ENCODE peak calls at places on chromosome 4, in five cellular contexts. I is sigmoid colon, L is spleen, E is breast epithelium, N is ascending aorta. F is an unnamed sample. For H3K9me3, the result is how much of the 10 kb centered on the place peaks cover.

GRCh38 chr4:99100876-99101275 is 12.3 kb upstream of the ADH5 start:
- DNase-seq in N (no peak), L (no peak), E (no peak), I (no peak), F (no peak)

GRCh38 chr4:84498203-84499026 is 677 bp downstream of the NKX6-1 start:
- DNase-seq in I (no peak), E (no peak), N (no peak), L (no peak), F (peak)

GRCh38 chr4:31613946-31614623 is 893.9 kb downstream of the PCDH7 start:
- DNase-seq in I (no peak), E (no peak), L (no peak), N (no peak), F (peak)

GRCh38 chr4:80192937-80193336 is 4.4 kb upstream of the PRDM8 start:
- DNase-seq in I (no peak), L (no peak), E (no peak), N (no peak), F (no peak)

GRCh38 chr4:40395908-40396806 is 61.0 kb downstream of the CHRNA9 start:
- DNase-seq in I (peak), L (no peak), E (peak), N (no peak), F (peak)

GRCh38 chr4:26372525-26373172 is 51.8 kb downstream of the RBPJ start:
- DNase-seq in N (no peak), L (no peak), E (no peak), I (no peak), F (peak)

GRCh38 chr4:76307670-76308014 is 1.1 kb downstream of the STBD1 start:
- DNase-seq in I (no peak), N (no peak), L (no peak), E (no peak), F (peak)

GRCh38 chr4:7157666-7158065 is 34.7 kb upstream of the SORCS2 start:
- DNase-seq in E (no peak), L (peak), N (no peak), I (peak), F (no peak)

GRCh38 chr4:4392501-4393183 is 5.7 kb downstream of the NSG1 start:
- DNase-seq in E (peak), N (no peak), I (no peak), L (no peak), F (no peak)

GRCh38 chr4:128572778-128573241 is 236.7 kb upstream of the JADE1 start:
- DNase-seq in N (no peak), E (no peak), L (no peak), I (no peak), F (peak)

GRCh38 chr4:26076000-26076587 is 162.1 kb downstream of the SMIM20 start:
- DNase-seq in E (no peak), N (no peak), I (no peak), L (no peak), F (no peak)

GRCh38 chr4:76690091-76690905 is 207.6 kb downstream of the SOWAHB start:
- DNase-seq in N (no peak), E (no peak), I (no peak), L (no peak), F (peak)

GRCh38 chr4:180380733-180381132 is 1862.5 kb upstream of the TENM3 start:
- DNase-seq in I (no peak), L (no peak), E (no peak), N (no peak), F (no peak)

GRCh38 chr4:146654648-146654975 is 15.9 kb downstream of the POU4F2 start:
- DNase-seq in L (no peak), N (no peak), I (no peak), E (no peak), F (no peak)
- H3K4me3 ChIP-seq in L (peak), N (peak), I (peak), E (peak), F (peak)

GRCh38 chr4:187826725-187827124 is 168.8 kb upstream of the ZFP42 start:
- DNase-seq in L (no peak), E (no peak), I (no peak), N (no peak), F (no peak)
- H3K9me3 ChIP-seq in L (under half), E (under half), I (under half), N (under half), F (under half)

DNA sequence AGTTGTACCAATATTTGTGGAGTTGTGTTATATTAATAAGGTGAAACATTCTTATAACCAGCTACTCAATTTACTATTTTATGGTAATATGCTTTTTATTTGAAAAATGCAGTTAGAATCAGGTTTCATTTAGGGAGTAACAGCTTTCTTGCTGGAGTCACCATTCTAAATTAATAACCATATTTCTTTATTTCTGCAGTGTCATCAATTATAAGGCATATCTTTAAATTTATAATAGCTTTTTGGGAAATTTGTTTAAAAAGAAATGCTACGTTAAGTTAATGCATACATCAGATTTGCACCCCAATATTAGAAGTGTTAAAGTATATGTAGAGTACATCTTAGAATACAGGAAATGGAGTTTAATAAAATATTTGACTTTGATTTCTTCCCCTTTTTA is 18.9 kb downstream of the USP38 start:
- DNase-seq in N (no peak), E (no peak), L (no peak), I (no peak), F (no peak)
- H3K27ac ChIP-seq in N (no peak), E (no peak), L (no peak), I (no peak), F (no peak)

DNA sequence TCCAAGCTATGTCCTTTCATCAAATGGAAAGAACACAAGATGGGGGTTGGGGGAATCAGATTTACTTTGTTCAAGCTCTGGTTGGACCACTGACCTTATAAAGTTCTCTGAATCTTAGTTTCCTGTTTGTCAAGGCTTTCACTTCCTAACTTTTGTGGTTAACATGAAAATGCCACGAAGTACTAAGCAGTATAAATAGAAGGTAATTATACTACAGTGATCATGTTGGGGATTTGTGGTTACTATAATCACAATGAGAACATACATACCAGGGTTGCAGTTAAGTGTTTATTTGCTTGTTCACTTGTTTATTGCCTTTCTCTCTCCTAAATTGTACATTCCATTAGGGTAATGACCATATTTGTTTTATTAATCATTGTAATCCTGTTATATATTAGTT is 53.2 kb downstream of the SPRY1 start:
- DNase-seq in E (no peak), I (no peak), N (no peak), L (no peak), F (peak)
- H3K4me3 ChIP-seq in E (no peak), I (no peak), N (no peak), L (no peak), F (no peak)

GRCh38 chr4:1375761-1376322 is 28.8 kb downstream of the UVSSA start:
- DNase-seq in L (peak), E (no peak), I (peak), N (no peak), F (peak)

GRCh38 chr4:1375051-1375721 is 28.2 kb downstream of the UVSSA start:
- DNase-seq in E (no peak), I (peak), L (peak), N (no peak), F (no peak)

GRCh38 chr4:1374706-1375045 is 27.7 kb downstream of the UVSSA start:
- DNase-seq in I (peak), E (no peak), N (no peak), L (peak), F (no peak)

GRCh38 chr4:1371831-1372165 is 24.8 kb downstream of the UVSSA start:
- DNase-seq in E (no peak), I (no peak), L (no peak), N (no peak), F (no peak)

DNA sequence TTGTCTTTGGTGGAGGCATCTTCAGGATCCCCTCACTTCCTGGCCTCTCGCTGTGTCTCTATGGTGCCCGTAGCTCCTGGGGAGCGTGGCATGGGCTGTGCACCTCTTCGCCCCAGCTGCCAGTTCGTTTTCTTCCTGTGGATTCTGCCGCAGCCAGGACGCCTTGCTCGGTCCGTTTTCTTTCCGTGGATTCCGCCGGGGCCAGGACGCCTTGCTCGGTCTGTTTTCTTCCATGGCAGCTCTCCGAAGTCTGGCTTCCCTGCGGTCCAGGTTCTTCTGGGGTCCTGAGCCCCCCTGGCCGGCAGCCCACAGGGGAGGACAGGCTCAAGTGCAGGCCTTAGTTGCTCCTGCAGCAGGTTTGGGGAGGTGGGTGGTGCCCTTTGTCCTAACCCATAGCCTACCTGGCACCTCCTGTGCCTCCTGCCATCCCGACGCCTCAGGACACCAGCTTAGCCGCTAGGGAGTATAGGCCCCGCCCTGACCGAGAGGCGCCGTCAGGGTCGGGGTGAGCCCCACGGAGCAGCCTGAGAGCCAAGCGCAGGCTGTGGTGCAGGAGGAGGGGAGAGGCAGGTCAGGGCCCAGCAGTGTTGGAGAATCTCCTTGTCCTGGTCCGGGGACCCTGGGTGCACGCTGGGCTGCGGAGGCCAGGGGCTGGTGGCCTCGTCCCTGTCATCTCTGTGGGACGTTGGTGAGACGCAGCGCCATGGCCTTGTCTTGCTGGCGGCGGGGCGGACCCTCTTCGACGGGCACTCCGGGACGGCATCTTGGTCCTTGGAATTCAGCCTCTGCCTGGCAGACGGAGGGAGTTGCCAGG is 27.1 kb downstream of the UVSSA start:
- DNase-seq in I (peak), E (no peak), L (peak), N (no peak), F (no peak)
- H3K9me3 ChIP-seq in I (under half), E (under half), L (under half), N (under half), F (under half)

DNA sequence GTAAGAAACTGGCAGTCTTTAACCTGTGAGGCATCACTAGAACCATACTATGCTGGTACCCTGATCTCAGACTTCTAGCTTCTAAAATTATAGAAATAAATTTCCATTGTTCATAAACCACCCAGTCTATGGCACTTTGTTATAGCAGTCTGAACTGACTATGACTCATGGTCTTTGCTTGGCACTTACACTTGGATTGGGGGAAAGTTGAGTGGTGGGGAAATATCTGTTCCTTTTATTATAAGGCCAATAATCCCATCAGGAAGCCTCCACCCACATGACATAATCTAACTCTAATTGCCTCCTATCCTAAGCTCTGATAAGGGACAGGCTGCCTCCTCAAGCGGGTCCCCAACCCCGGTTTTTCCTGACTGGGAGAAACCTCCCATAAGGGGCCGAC is 61.4 kb upstream of the PACRGL start:
- DNase-seq in I (no peak), N (no peak), L (no peak), E (no peak), F (no peak)
- H3K27ac ChIP-seq in I (no peak), N (no peak), L (no peak), E (no peak), F (no peak)

GRCh38 chr4:18319456-18319855 is 297.9 kb upstream of the LCORL start:
- DNase-seq in E (no peak), I (no peak), N (no peak), L (no peak), F (no peak)
- H3K4me3 ChIP-seq in E (peak), I (no peak), N (no peak), L (no peak), F (no peak)

DNA sequence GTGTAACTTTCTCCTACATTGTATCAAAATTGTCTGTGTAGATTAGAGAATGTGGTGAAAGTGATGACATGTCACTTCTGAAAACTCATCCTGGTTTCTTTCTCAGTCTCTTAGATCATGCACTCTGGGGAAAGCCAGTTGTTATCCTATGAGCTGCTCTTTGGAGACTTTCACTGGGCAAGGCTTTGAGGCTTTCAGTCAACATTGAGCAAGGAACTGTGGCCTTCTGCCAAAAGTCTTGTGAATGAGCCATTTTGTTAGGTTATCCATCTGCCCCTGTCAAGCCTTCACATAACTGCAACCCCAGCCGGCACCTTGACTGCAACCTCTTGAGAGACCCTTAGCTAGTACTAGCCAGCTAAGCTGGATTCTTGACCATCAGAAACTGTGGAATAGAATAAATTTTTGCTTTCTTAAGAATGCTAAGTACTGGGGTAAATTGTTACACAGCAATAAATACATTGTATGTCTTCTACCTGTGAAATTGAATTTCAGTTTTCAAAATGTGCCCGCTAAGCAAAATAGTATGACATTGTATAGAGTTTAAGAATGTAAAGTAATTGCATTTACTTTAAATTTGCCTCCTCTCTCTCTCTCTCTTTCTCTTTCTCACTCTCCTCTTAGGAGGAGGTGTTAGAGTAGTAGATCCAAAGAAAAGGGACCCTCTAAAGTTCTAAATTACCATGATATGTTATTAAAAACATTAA is 1273.0 kb downstream of the RAPGEF2 start:
- DNase-seq in E (no peak), L (no peak), N (no peak), I (no peak), F (peak)
- H3K9me3 ChIP-seq in E (under half), L (under half), N (under half), I (under half), F (under half)

DNA sequence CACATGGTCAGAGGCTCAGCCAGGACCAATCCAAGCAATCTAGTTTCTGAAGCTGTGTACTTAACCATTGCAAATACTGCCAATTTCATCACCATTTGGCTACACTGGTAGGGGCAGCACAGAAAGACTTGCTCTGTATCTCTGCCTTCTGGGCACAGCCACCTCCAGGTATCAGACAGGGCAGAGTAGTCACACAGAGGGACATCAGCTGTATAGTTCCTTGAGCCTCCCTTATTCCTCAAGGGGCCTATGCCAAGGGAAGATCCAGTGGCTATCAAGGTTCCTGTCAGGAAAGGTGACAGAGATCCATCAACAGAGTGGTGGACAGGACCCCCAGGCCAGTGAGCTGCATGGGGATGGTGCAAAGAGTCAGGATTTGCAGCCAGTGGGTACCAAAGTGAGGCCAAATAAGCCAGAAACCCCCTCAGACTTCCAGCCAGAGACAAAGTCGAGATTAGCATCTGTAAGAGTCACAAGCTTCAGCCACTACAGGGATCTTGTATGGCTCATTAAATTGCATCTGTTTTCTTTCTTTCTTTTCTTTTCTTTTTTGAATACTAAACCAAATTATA is 381.6 kb upstream of the CPEB2 start:
- DNase-seq in N (no peak), I (no peak), E (no peak), L (no peak), F (no peak)
- H3K27ac ChIP-seq in N (no peak), I (no peak), E (no peak), L (no peak), F (no peak)

GRCh38 chr4:3207531-3208037 is 41.4 kb upstream of the MSANTD1 start:
- DNase-seq in L (no peak), N (no peak), I (no peak), E (no peak), F (no peak)

GRCh38 chr4:3210467-3210866 is 38.5 kb upstream of the MSANTD1 start:
- DNase-seq in L (no peak), N (no peak), I (no peak), E (no peak), F (no peak)

GRCh38 chr4:3206439-3207100 is 42.4 kb upstream of the MSANTD1 start:
- DNase-seq in N (no peak), E (no peak), L (no peak), I (no peak), F (no peak)

GRCh38 chr4:3209551-3210325 is 39.2 kb upstream of the MSANTD1 start:
- DNase-seq in I (no peak), N (no peak), E (no peak), L (no peak), F (no peak)

DNA sequence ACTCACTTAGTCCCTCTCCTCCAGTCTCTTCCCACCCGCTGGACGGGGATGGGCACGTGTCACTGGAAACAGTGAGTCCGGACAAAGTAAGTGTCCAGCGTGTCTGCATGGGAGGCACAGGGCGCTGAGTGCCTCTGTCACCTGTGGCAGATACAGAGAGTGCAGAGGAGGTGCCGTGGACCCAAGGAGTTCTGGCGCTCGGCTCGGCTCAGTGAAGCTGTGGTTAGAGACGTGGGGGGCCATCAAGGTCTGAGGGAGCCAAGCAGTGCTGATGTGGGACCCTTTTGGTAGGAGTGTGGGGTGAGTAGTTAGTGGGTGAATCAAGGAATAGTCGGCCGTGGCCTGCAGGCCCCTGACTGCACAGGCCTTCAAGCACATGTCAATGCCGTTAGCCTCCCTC is 40.1 kb upstream of the MSANTD1 start:
- DNase-seq in I (no peak), L (no peak), N (no peak), E (no peak), F (no peak)
- H3K4me3 ChIP-seq in I (no peak), L (no peak), N (no peak), E (no peak), F (no peak)

F was measured in SJCRH30.